ENCODE peak calls at places on chromosomes 2 and 18, in ten cellular contexts. One of them, this sample, is unnamed.
A peak's percentile ranks its signal among the peaks of the same experiment; 100 is the strongest.

GRCh38 chr2:230914886-230915285 is 10.2 kb downstream of the GPR55 start:
- DNase-seq in BE2C: peak; percentile 3
- DNase-seq in mucosa of descending colon: peak; percentile 15
- DNase-seq in HCT116: no peak
- DNase-seq in spleen: peak; percentile 46
- DNase-seq in aorta: no peak
- DNase-seq in gastrocnemius medialis: no peak
- DNase-seq in SK-N-SH: no peak
- DNase-seq in lower lobe of right lung: peak; percentile 23
- DNase-seq in stomach: no peak
- DNase-seq in this sample: no peak

GRCh38 chr2:129605654-129606053 is 373.8 kb upstream of the RAB6C start:
- DNase-seq in gastrocnemius medialis: no peak
- DNase-seq in BE2C: no peak
- DNase-seq in HCT116: no peak
- DNase-seq in spleen: no peak
- DNase-seq in SK-N-SH: peak; percentile 42
- DNase-seq in lower lobe of right lung: no peak
- DNase-seq in stomach: no peak
- DNase-seq in mucosa of descending colon: no peak
- DNase-seq in aorta: no peak
- DNase-seq in this sample: no peak

GRCh38 chr2:156892449-156893335 is 364.8 kb upstream of the GALNT5 start:
- DNase-seq in gastrocnemius medialis: no peak
- DNase-seq in lower lobe of right lung: no peak
- DNase-seq in BE2C: peak; percentile 2
- DNase-seq in SK-N-SH: peak; percentile 0
- DNase-seq in mucosa of descending colon: no peak
- DNase-seq in aorta: no peak
- DNase-seq in spleen: no peak
- DNase-seq in stomach: no peak
- DNase-seq in HCT116: peak; percentile 68
- DNase-seq in this sample: peak; percentile 58

GRCh38 chr18:49168970-49169619 is 218.3 kb upstream of the SMAD7 start:
- DNase-seq in mucosa of descending colon: peak; percentile 48
- DNase-seq in stomach: peak; percentile 47
- DNase-seq in gastrocnemius medialis: no peak
- DNase-seq in aorta: no peak
- DNase-seq in lower lobe of right lung: no peak
- DNase-seq in SK-N-SH: no peak
- DNase-seq in HCT116: no peak
- DNase-seq in BE2C: no peak
- DNase-seq in spleen: no peak
- DNase-seq in this sample: no peak

GRCh38 chr2:207926133-207927076 is 98.9 kb downstream of the PLEKHM3 start:
- DNase-seq in HCT116: no peak
- DNase-seq in lower lobe of right lung: no peak
- DNase-seq in stomach: no peak
- DNase-seq in gastrocnemius medialis: peak; percentile 16
- DNase-seq in spleen: no peak
- DNase-seq in mucosa of descending colon: no peak
- DNase-seq in SK-N-SH: no peak
- DNase-seq in BE2C: no peak
- DNase-seq in aorta: peak; percentile 73
- DNase-seq in this sample: no peak

GRCh38 chr2:234496835-234497591 is at the start of gene ARL4C:
- DNase-seq in HCT116: no peak
- DNase-seq in mucosa of descending colon: peak; percentile 84
- DNase-seq in aorta: peak; percentile 69
- DNase-seq in lower lobe of right lung: peak; percentile 66
- DNase-seq in stomach: peak; percentile 71
- DNase-seq in spleen: peak; percentile 92
- DNase-seq in BE2C: peak; percentile 85
- DNase-seq in gastrocnemius medialis: peak; percentile 43
- DNase-seq in SK-N-SH: peak; percentile 95
- DNase-seq in this sample: peak; percentile 79

GRCh38 chr2:240965296-240965904 is 33.0 kb upstream of the SNED1 start:
- DNase-seq in mucosa of descending colon: peak; percentile 32
- DNase-seq in gastrocnemius medialis: no peak
- DNase-seq in stomach: peak; percentile 23
- DNase-seq in SK-N-SH: peak; percentile 44
- DNase-seq in BE2C: no peak
- DNase-seq in spleen: peak; percentile 87
- DNase-seq in aorta: peak; percentile 67
- DNase-seq in HCT116: no peak
- DNase-seq in lower lobe of right lung: peak; percentile 75
- DNase-seq in this sample: no peak

GRCh38 chr2:11579867-11580659 is 46.2 kb downstream of the GREB1 start:
- DNase-seq in mucosa of descending colon: no peak
- DNase-seq in aorta: peak; percentile 6
- DNase-seq in lower lobe of right lung: no peak
- DNase-seq in spleen: peak; percentile 39
- DNase-seq in SK-N-SH: no peak
- DNase-seq in stomach: no peak
- DNase-seq in gastrocnemius medialis: no peak
- DNase-seq in HCT116: no peak
- DNase-seq in BE2C: peak; percentile 29
- DNase-seq in this sample: no peak

GRCh38 chr2:53740170-53740569 is 27.4 kb upstream of the CHAC2 start:
- DNase-seq in HCT116: peak; percentile 1
- DNase-seq in spleen: no peak
- DNase-seq in SK-N-SH: peak; percentile 9
- DNase-seq in gastrocnemius medialis: no peak
- DNase-seq in mucosa of descending colon: no peak
- DNase-seq in BE2C: no peak
- DNase-seq in aorta: no peak
- DNase-seq in stomach: no peak
- DNase-seq in lower lobe of right lung: no peak
- DNase-seq in this sample: no peak

GRCh38 chr18:23877371-23877770 is 137.2 kb upstream of the TTC39C start:
- DNase-seq in mucosa of descending colon: no peak
- DNase-seq in HCT116: no peak
- DNase-seq in BE2C: no peak
- DNase-seq in aorta: no peak
- DNase-seq in gastrocnemius medialis: no peak
- DNase-seq in stomach: no peak
- DNase-seq in SK-N-SH: no peak
- DNase-seq in lower lobe of right lung: no peak
- DNase-seq in spleen: no peak
- DNase-seq in this sample: no peak

GRCh38 chr2:138722316-138722715 is 57.9 kb downstream of the NXPH2 start:
- DNase-seq in spleen: no peak
- DNase-seq in mucosa of descending colon: peak; percentile 28
- DNase-seq in stomach: no peak
- DNase-seq in aorta: peak; percentile 64
- DNase-seq in gastrocnemius medialis: no peak
- DNase-seq in BE2C: no peak
- DNase-seq in lower lobe of right lung: no peak
- DNase-seq in HCT116: no peak
- DNase-seq in SK-N-SH: no peak
- DNase-seq in this sample: no peak

DNA sequence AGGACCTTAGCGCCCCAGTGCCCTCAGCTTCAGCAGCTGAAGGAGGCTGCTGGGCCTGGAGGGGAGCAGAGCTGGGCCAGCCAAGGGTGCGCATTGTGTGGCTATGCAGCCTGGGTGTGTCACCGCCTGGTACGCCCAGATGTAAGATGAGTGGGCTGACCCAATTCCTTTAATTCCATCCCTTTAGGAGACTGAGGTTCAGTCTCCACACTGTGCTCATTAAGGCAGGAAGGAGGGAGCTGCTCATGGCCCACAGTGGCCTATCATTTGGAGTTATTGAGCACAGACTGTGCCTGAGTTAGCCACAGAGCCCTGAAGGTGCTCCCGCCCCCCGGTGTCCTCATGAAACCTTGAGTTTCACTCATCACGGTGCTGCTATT is 194.1 kb upstream of the GLI2 start:
- DNase-seq in lower lobe of right lung: no peak
- DNase-seq in spleen: no peak
- DNase-seq in SK-N-SH: no peak
- DNase-seq in HCT116: no peak
- DNase-seq in stomach: no peak
- DNase-seq in gastrocnemius medialis: peak; percentile 93
- DNase-seq in BE2C: no peak
- DNase-seq in mucosa of descending colon: no peak
- DNase-seq in aorta: peak; percentile 44
- DNase-seq in this sample: no peak
- H3K4me1 ChIP-seq in lower lobe of right lung: peaks cover 16% of the 10 kb centered on the region
- H3K4me1 ChIP-seq in spleen: no peaks in the 10 kb centered on the region
- H3K4me1 ChIP-seq in SK-N-SH: peaks cover 18% of the 10 kb centered on the region
- H3K4me1 ChIP-seq in HCT116: peaks cover 15% of the 10 kb centered on the region
- H3K4me1 ChIP-seq in stomach: peaks cover 12% of the 10 kb centered on the region
- H3K4me1 ChIP-seq in gastrocnemius medialis: peaks cover 48% of the 10 kb centered on the region
- H3K4me1 ChIP-seq in BE2C: no peaks in the 10 kb centered on the region
- H3K4me1 ChIP-seq in mucosa of descending colon: no peaks in the 10 kb centered on the region
- H3K4me1 ChIP-seq in aorta: no peaks in the 10 kb centered on the region
- H3K4me1 ChIP-seq in this sample: peaks cover 2% of the 10 kb centered on the region

DNA sequence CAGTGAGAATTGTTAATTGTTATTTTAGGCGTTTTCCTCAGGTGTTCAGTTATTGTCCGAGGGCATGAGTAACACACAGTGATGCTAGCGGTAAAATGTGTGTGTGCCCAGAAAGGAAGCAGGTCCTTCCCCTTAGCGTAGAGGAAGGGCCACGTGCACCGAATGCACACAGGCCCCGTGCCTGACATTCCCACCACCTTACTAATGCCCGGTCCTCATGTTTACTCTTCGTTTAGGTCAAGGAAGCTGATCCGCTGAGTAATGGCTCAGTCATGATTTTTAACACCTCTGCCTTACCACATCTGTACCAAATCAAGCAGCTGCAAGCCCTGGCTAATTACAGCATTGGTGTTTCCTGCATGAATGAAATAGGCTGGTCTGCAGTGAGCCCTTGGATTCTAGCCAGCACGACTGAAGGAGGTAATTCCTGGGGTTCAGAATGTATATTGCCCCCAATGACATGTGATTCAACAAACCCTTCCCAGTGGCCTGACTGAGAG is 76.7 kb downstream of the MERTK start:
- DNase-seq in gastrocnemius medialis: no peak
- DNase-seq in HCT116: peak; percentile 97
- DNase-seq in spleen: no peak
- DNase-seq in aorta: peak; percentile 69
- DNase-seq in SK-N-SH: no peak
- DNase-seq in mucosa of descending colon: no peak
- DNase-seq in lower lobe of right lung: no peak
- DNase-seq in BE2C: no peak
- DNase-seq in stomach: peak; percentile 61
- DNase-seq in this sample: peak; percentile 86
- H3K36me3 ChIP-seq in gastrocnemius medialis: no peaks in the 10 kb centered on the region
- H3K36me3 ChIP-seq in HCT116: no peaks in the 10 kb centered on the region
- H3K36me3 ChIP-seq in spleen: peaks cover 39% of the 10 kb centered on the region
- H3K36me3 ChIP-seq in aorta: no peaks in the 10 kb centered on the region
- H3K36me3 ChIP-seq in SK-N-SH: no peaks in the 10 kb centered on the region
- H3K36me3 ChIP-seq in mucosa of descending colon: no peaks in the 10 kb centered on the region
- H3K36me3 ChIP-seq in lower lobe of right lung: peaks cover 12% of the 10 kb centered on the region
- H3K36me3 ChIP-seq in BE2C: no peaks in the 10 kb centered on the region
- H3K36me3 ChIP-seq in stomach: peaks cover 18% of the 10 kb centered on the region
- H3K36me3 ChIP-seq in this sample: peaks cover 6% of the 10 kb centered on the region

GRCh38 chr2:60475311-60475830 is 78.1 kb downstream of the BCL11A start:
- DNase-seq in SK-N-SH: no peak
- DNase-seq in mucosa of descending colon: no peak
- DNase-seq in spleen: no peak
- DNase-seq in stomach: no peak
- DNase-seq in aorta: no peak
- DNase-seq in lower lobe of right lung: no peak
- DNase-seq in HCT116: no peak
- DNase-seq in BE2C: no peak
- DNase-seq in gastrocnemius medialis: no peak
- DNase-seq in this sample: no peak
- H3K4me1 ChIP-seq in SK-N-SH: no peaks in the 10 kb centered on the region
- H3K4me1 ChIP-seq in mucosa of descending colon: peaks cover 16% of the 10 kb centered on the region
- H3K4me1 ChIP-seq in spleen: peaks cover 15% of the 10 kb centered on the region
- H3K4me1 ChIP-seq in stomach: peaks cover 33% of the 10 kb centered on the region
- H3K4me1 ChIP-seq in aorta: no peaks in the 10 kb centered on the region
- H3K4me1 ChIP-seq in lower lobe of right lung: peaks cover 9% of the 10 kb centered on the region
- H3K4me1 ChIP-seq in HCT116: no peaks in the 10 kb centered on the region
- H3K4me1 ChIP-seq in BE2C: no peaks in the 10 kb centered on the region
- H3K4me1 ChIP-seq in gastrocnemius medialis: no peaks in the 10 kb centered on the region
- H3K4me1 ChIP-seq in this sample: no peaks in the 10 kb centered on the region

GRCh38 chr2:26898480-26899058 is 50.6 kb downstream of the DPYSL5 start:
- DNase-seq in aorta: no peak
- DNase-seq in lower lobe of right lung: no peak
- DNase-seq in gastrocnemius medialis: no peak
- DNase-seq in spleen: no peak
- DNase-seq in mucosa of descending colon: peak; percentile 31
- DNase-seq in stomach: no peak
- DNase-seq in HCT116: no peak
- DNase-seq in SK-N-SH: no peak
- DNase-seq in BE2C: no peak
- DNase-seq in this sample: no peak

GRCh38 chr2:26900831-26901321 is 52.9 kb downstream of the DPYSL5 start:
- DNase-seq in HCT116: no peak
- DNase-seq in mucosa of descending colon: no peak
- DNase-seq in gastrocnemius medialis: no peak
- DNase-seq in stomach: no peak
- DNase-seq in spleen: no peak
- DNase-seq in aorta: no peak
- DNase-seq in SK-N-SH: no peak
- DNase-seq in BE2C: no peak
- DNase-seq in lower lobe of right lung: no peak
- DNase-seq in this sample: no peak

GRCh38 chr2:26901326-26902183 is 53.6 kb downstream of the DPYSL5 start:
- DNase-seq in stomach: no peak
- DNase-seq in BE2C: no peak
- DNase-seq in lower lobe of right lung: no peak
- DNase-seq in mucosa of descending colon: no peak
- DNase-seq in gastrocnemius medialis: no peak
- DNase-seq in HCT116: no peak
- DNase-seq in spleen: no peak
- DNase-seq in aorta: no peak
- DNase-seq in SK-N-SH: no peak
- DNase-seq in this sample: no peak

GRCh38 chr2:26897807-26898479 is 50.0 kb downstream of the DPYSL5 start:
- DNase-seq in HCT116: no peak
- DNase-seq in aorta: no peak
- DNase-seq in spleen: no peak
- DNase-seq in BE2C: no peak
- DNase-seq in SK-N-SH: no peak
- DNase-seq in mucosa of descending colon: no peak
- DNase-seq in lower lobe of right lung: no peak
- DNase-seq in stomach: no peak
- DNase-seq in gastrocnemius medialis: no peak
- DNase-seq in this sample: no peak

DNA sequence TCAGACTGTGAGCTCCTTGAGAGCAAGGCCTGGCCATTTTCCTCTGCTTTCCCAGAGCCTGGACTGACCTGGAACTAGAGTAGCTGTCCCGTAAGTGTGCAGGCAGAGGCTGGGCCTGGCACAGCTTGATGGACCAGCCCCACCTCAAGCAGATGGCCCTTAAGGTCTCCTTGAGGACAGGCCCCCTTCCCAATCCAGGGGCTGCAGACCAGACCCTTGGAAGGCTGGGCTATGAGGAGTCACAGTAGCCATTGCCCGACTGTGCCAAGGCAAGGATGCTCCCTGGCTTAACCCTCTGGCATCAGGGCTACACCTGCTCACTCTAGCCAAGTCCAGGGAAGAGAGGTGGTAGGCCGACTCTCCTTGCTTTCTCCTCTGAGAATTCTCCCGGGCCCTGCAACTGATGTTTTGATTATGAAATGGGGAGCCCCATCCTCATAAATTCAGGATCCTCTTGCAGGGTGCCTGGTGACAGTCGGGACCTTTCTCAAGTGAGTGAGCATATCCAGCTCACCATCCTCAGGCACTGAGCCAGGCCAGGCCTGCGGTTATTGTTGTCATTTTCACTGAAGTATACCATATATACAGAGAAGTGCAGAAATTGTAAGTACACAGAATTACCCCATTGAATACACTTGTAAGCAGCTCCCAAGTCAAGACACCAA is 51.7 kb downstream of the DPYSL5 start:
- DNase-seq in stomach: no peak
- DNase-seq in lower lobe of right lung: no peak
- DNase-seq in aorta: no peak
- DNase-seq in gastrocnemius medialis: no peak
- DNase-seq in SK-N-SH: no peak
- DNase-seq in BE2C: no peak
- DNase-seq in HCT116: no peak
- DNase-seq in mucosa of descending colon: no peak
- DNase-seq in spleen: no peak
- DNase-seq in this sample: no peak
- H3K36me3 ChIP-seq in stomach: no peaks in the 10 kb centered on the region
- H3K36me3 ChIP-seq in lower lobe of right lung: no peaks in the 10 kb centered on the region
- H3K36me3 ChIP-seq in aorta: no peaks in the 10 kb centered on the region
- H3K36me3 ChIP-seq in gastrocnemius medialis: no peaks in the 10 kb centered on the region
- H3K36me3 ChIP-seq in SK-N-SH: peaks cover 8% of the 10 kb centered on the region
- H3K36me3 ChIP-seq in BE2C: peaks cover 17% of the 10 kb centered on the region
- H3K36me3 ChIP-seq in HCT116: no peaks in the 10 kb centered on the region
- H3K36me3 ChIP-seq in mucosa of descending colon: no peaks in the 10 kb centered on the region
- H3K36me3 ChIP-seq in spleen: no peaks in the 10 kb centered on the region
- H3K36me3 ChIP-seq in this sample: no peaks in the 10 kb centered on the region

This sample was measured in SJCRH30.